ENCODE peak calls at places on chromosomes 16 and 17, in five cellular contexts. One of them, this sample, is unnamed.
A peak's percentile ranks its signal among the peaks of the same experiment; 100 is the strongest.

GRCh38 chr16:4314532-4315184 is 1.2 kb upstream of the GLIS2 start:
- DNase-seq in psoas muscle: no peak
- DNase-seq in mesenchymal stem cell: peak; percentile 75
- DNase-seq in mammary epithelial cell: peak; percentile 22
- DNase-seq in body of pancreas: no peak
- DNase-seq in this sample: no peak

GRCh38 chr16:67462279-67462655 is 18.7 kb downstream of the ATP6V0D1 start:
- DNase-seq in psoas muscle: no peak
- DNase-seq in mesenchymal stem cell: no peak
- DNase-seq in mammary epithelial cell: no peak
- DNase-seq in body of pancreas: no peak
- DNase-seq in this sample: no peak

GRCh38 chr17:48637323-48638260 is 11.4 kb upstream of the HOXB9 start:
- DNase-seq in psoas muscle: no peak
- DNase-seq in mesenchymal stem cell: peak; percentile 99
- DNase-seq in mammary epithelial cell: peak; percentile 74
- DNase-seq in body of pancreas: no peak
- DNase-seq in this sample: peak; percentile 40

GRCh38 chr16:31001507-31002251 is 8.8 kb downstream of the STX1B start:
- DNase-seq in psoas muscle: no peak
- DNase-seq in mesenchymal stem cell: no peak
- DNase-seq in mammary epithelial cell: no peak
- DNase-seq in body of pancreas: no peak
- DNase-seq in this sample: no peak

GRCh38 chr16:4962716-4963115 is 4.6 kb downstream of the SEC14L5 start:
- DNase-seq in psoas muscle: no peak
- DNase-seq in mesenchymal stem cell: no peak
- DNase-seq in mammary epithelial cell: no peak
- DNase-seq in body of pancreas: no peak
- DNase-seq in this sample: no peak

GRCh38 chr16:89565506-89566372 is 5.3 kb downstream of the RPL13 start:
- DNase-seq in psoas muscle: peak; percentile 70
- DNase-seq in mesenchymal stem cell: peak; percentile 43
- DNase-seq in mammary epithelial cell: peak; percentile 79
- DNase-seq in body of pancreas: peak; percentile 74
- DNase-seq in this sample: no peak

GRCh38 chr16:13113786-13114185 is 212.4 kb downstream of the SHISA9 start:
- DNase-seq in psoas muscle: no peak
- DNase-seq in mesenchymal stem cell: no peak
- DNase-seq in mammary epithelial cell: no peak
- DNase-seq in body of pancreas: no peak
- DNase-seq in this sample: no peak

GRCh38 chr16:10646228-10646580 is 48.5 kb downstream of the TEKT5 start:
- DNase-seq in psoas muscle: no peak
- DNase-seq in mesenchymal stem cell: no peak
- DNase-seq in mammary epithelial cell: no peak
- DNase-seq in body of pancreas: no peak
- DNase-seq in this sample: no peak

GRCh38 chr17:50871369-50871768 is 5.2 kb upstream of the TOB1 start:
- DNase-seq in psoas muscle: no peak
- DNase-seq in mesenchymal stem cell: no peak
- DNase-seq in mammary epithelial cell: no peak
- DNase-seq in body of pancreas: no peak
- DNase-seq in this sample: no peak

GRCh38 chr16:65117701-65118448 is 4.0 kb downstream of the CDH11 start:
- DNase-seq in psoas muscle: peak; percentile 53
- DNase-seq in mesenchymal stem cell: peak; percentile 89
- DNase-seq in mammary epithelial cell: peak; percentile 46
- DNase-seq in body of pancreas: peak; percentile 60
- DNase-seq in this sample: peak; percentile 73

GRCh38 chr17:77332034-77332971 is 191.5 kb downstream of the SEC14L1 start:
- DNase-seq in psoas muscle: no peak
- DNase-seq in mesenchymal stem cell: peak; percentile 14
- DNase-seq in mammary epithelial cell: no peak
- DNase-seq in body of pancreas: peak; percentile 9
- DNase-seq in this sample: no peak

GRCh38 chr17:1111599-1112443 is 68.0 kb downstream of the ABR start:
- DNase-seq in psoas muscle: no peak
- DNase-seq in mesenchymal stem cell: no peak
- DNase-seq in mammary epithelial cell: no peak
- DNase-seq in body of pancreas: no peak
- DNase-seq in this sample: no peak

GRCh38 chr17:65688307-65688706 is 126.9 kb upstream of the AXIN2 start:
- DNase-seq in psoas muscle: no peak
- DNase-seq in mesenchymal stem cell: no peak
- DNase-seq in mammary epithelial cell: no peak
- DNase-seq in body of pancreas: no peak
- DNase-seq in this sample: no peak

GRCh38 chr17:17224137-17224536 is 12.8 kb downstream of the FLCN start:
- DNase-seq in psoas muscle: no peak
- DNase-seq in mesenchymal stem cell: no peak
- DNase-seq in mammary epithelial cell: no peak
- DNase-seq in body of pancreas: no peak
- DNase-seq in this sample: no peak

GRCh38 chr16:86681440-86681838 is 103.1 kb downstream of the FOXL1 start:
- DNase-seq in psoas muscle: peak; percentile 46
- DNase-seq in mesenchymal stem cell: no peak
- DNase-seq in mammary epithelial cell: no peak
- DNase-seq in body of pancreas: no peak
- DNase-seq in this sample: no peak

GRCh38 chr16:88770459-88771293 is 14.3 kb downstream of the PIEZO1 start:
- DNase-seq in psoas muscle: peak; percentile 68
- DNase-seq in mesenchymal stem cell: peak; percentile 97
- DNase-seq in mammary epithelial cell: peak; percentile 79
- DNase-seq in body of pancreas: peak; percentile 66
- DNase-seq in this sample: peak; percentile 75

GRCh38 chr17:4073983-4074830 is 68.6 kb downstream of the ZZEF1 start:
- DNase-seq in psoas muscle: peak; percentile 35
- DNase-seq in mesenchymal stem cell: peak; percentile 8
- DNase-seq in mammary epithelial cell: no peak
- DNase-seq in body of pancreas: no peak
- DNase-seq in this sample: no peak

GRCh38 chr17:1865252-1866037 is 35.6 kb downstream of the RPA1 start:
- DNase-seq in psoas muscle: no peak
- DNase-seq in mesenchymal stem cell: peak; percentile 51
- DNase-seq in mammary epithelial cell: peak; percentile 35
- DNase-seq in body of pancreas: peak; percentile 56
- DNase-seq in this sample: peak; percentile 14

GRCh38 chr16:15650698-15651161 is 685 bp downstream of the NDE1 start:
- DNase-seq in psoas muscle: no peak
- DNase-seq in mesenchymal stem cell: peak; percentile 42
- DNase-seq in mammary epithelial cell: peak; percentile 30
- DNase-seq in body of pancreas: peak; percentile 22
- DNase-seq in this sample: no peak

GRCh38 chr16:55323637-55324490 is at the start of gene IRX6:
- DNase-seq in psoas muscle: peak; percentile 78
- DNase-seq in mesenchymal stem cell: no peak
- DNase-seq in mammary epithelial cell: peak; percentile 37
- DNase-seq in body of pancreas: no peak
- DNase-seq in this sample: no peak

GRCh38 chr17:19386974-19387920 is at the start of gene MFAP4:
- DNase-seq in psoas muscle: peak; percentile 75
- DNase-seq in mesenchymal stem cell: peak; percentile 81
- DNase-seq in mammary epithelial cell: no peak
- DNase-seq in body of pancreas: no peak
- DNase-seq in this sample: no peak

GRCh38 chr16:80460988-80461387 is 79.8 kb upstream of the DYNLRB2 start:
- DNase-seq in psoas muscle: no peak
- DNase-seq in mesenchymal stem cell: no peak
- DNase-seq in mammary epithelial cell: no peak
- DNase-seq in body of pancreas: no peak
- DNase-seq in this sample: no peak

GRCh38 chr16:28596840-28597691 is at the start of gene SULT1A2:
- DNase-seq in psoas muscle: no peak
- DNase-seq in mesenchymal stem cell: no peak
- DNase-seq in mammary epithelial cell: peak; percentile 66
- DNase-seq in body of pancreas: peak; percentile 74
- DNase-seq in this sample: no peak

GRCh38 chr16:27222499-27223225 is 19.3 kb downstream of the KDM8 start:
- DNase-seq in psoas muscle: peak; percentile 60
- DNase-seq in mesenchymal stem cell: peak; percentile 72
- DNase-seq in mammary epithelial cell: no peak
- DNase-seq in body of pancreas: no peak
- DNase-seq in this sample: no peak

GRCh38 chr17:36705651-36706436 is 104.5 kb downstream of the MRM1 start:
- DNase-seq in psoas muscle: peak; percentile 30
- DNase-seq in mesenchymal stem cell: peak; percentile 18
- DNase-seq in mammary epithelial cell: peak; percentile 14
- DNase-seq in body of pancreas: peak; percentile 36
- DNase-seq in this sample: peak; percentile 26

GRCh38 chr17:60049936-60050335 is 28.8 kb downstream of the HEATR6 start:
- DNase-seq in psoas muscle: no peak
- DNase-seq in mesenchymal stem cell: peak; percentile 9
- DNase-seq in mammary epithelial cell: no peak
- DNase-seq in body of pancreas: no peak
- DNase-seq in this sample: no peak

GRCh38 chr17:76506408-76507328 is 5.4 kb upstream of the RHBDF2 start:
- DNase-seq in psoas muscle: peak; percentile 85
- DNase-seq in mesenchymal stem cell: peak; percentile 61
- DNase-seq in mammary epithelial cell: peak; percentile 54
- DNase-seq in body of pancreas: peak; percentile 88
- DNase-seq in this sample: no peak

GRCh38 chr17:65797101-65797500 is 235.7 kb upstream of the AXIN2 start:
- DNase-seq in psoas muscle: no peak
- DNase-seq in mesenchymal stem cell: no peak
- DNase-seq in mammary epithelial cell: no peak
- DNase-seq in body of pancreas: no peak
- DNase-seq in this sample: no peak

GRCh38 chr16:50338371-50339231 is 30.2 kb downstream of the BRD7 start:
- DNase-seq in psoas muscle: no peak
- DNase-seq in mesenchymal stem cell: no peak
- DNase-seq in mammary epithelial cell: no peak
- DNase-seq in body of pancreas: no peak
- DNase-seq in this sample: no peak

GRCh38 chr16:50336884-50337283 is 31.9 kb downstream of the BRD7 start:
- DNase-seq in psoas muscle: no peak
- DNase-seq in mesenchymal stem cell: no peak
- DNase-seq in mammary epithelial cell: no peak
- DNase-seq in body of pancreas: no peak
- DNase-seq in this sample: no peak

GRCh38 chr16:50334106-50334975 is 34.4 kb downstream of the BRD7 start:
- DNase-seq in psoas muscle: no peak
- DNase-seq in mesenchymal stem cell: no peak
- DNase-seq in mammary epithelial cell: no peak
- DNase-seq in body of pancreas: no peak
- DNase-seq in this sample: no peak

GRCh38 chr16:50332599-50332998 is 36.2 kb downstream of the BRD7 start:
- DNase-seq in psoas muscle: no peak
- DNase-seq in mesenchymal stem cell: no peak
- DNase-seq in mammary epithelial cell: no peak
- DNase-seq in body of pancreas: no peak
- DNase-seq in this sample: no peak

GRCh38 chr16:50335198-50335958 is 33.4 kb downstream of the BRD7 start:
- DNase-seq in psoas muscle: no peak
- DNase-seq in mesenchymal stem cell: peak; percentile 52
- DNase-seq in mammary epithelial cell: no peak
- DNase-seq in body of pancreas: no peak
- DNase-seq in this sample: no peak
- H3K4me1 ChIP-seq in psoas muscle: peaks cover 17% of the 10 kb centered on the region
- H3K4me1 ChIP-seq in mesenchymal stem cell: peaks cover 2% of the 10 kb centered on the region
- H3K4me1 ChIP-seq in mammary epithelial cell: no peaks in the 10 kb centered on the region
- H3K4me1 ChIP-seq in body of pancreas: no peaks in the 10 kb centered on the region
- H3K4me1 ChIP-seq in this sample: no peaks in the 10 kb centered on the region

DNA sequence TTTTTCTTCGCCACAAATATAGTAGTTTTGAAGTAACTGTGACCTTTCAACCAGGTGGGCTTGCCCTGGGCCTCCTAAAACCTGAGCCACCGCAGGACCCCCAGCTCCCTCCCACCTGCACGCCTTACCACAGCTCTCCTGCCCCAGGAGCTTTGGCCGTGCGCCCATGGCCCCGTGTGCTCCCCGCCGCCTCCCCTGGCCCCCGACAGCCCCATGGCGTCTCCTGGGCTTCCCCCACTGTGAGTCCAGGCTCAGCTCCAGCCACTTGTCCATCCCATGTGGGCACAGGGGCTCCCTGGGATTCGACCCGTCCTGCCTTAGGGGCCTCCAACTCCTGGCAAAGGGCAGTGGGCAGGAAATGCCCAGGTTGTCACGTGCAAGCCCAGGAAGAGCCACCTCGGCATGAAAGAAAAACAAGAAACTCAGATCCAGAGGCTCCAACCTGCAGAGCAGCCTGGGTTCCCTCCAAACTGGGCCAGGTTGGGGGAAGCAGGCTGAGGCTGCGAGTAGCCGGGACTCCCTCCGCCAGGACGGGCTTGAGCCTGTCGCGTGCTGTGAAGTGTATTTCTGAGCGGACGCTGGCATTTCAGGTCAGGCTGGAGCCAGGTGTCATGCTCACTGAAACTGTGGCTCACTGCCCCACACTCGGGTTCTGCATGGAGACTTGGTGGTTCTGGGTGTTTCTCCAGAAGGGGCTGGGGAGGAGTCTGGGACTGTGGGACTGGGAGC is 5.8 kb downstream of the LGALS3BP start:
- DNase-seq in psoas muscle: no peak
- DNase-seq in mesenchymal stem cell: no peak
- DNase-seq in mammary epithelial cell: no peak
- DNase-seq in body of pancreas: no peak
- DNase-seq in this sample: no peak
- H3K4me1 ChIP-seq in psoas muscle: peaks cover 28% of the 10 kb centered on the region
- H3K4me1 ChIP-seq in mesenchymal stem cell: peaks cover 61% of the 10 kb centered on the region
- H3K4me1 ChIP-seq in mammary epithelial cell: peaks cover 58% of the 10 kb centered on the region
- H3K4me1 ChIP-seq in body of pancreas: peaks cover 46% of the 10 kb centered on the region
- H3K4me1 ChIP-seq in this sample: peaks cover 3% of the 10 kb centered on the region

GRCh38 chr16:81523387-81524115 is 78.9 kb downstream of the CMIP start:
- DNase-seq in psoas muscle: peak; percentile 71
- DNase-seq in mesenchymal stem cell: no peak
- DNase-seq in mammary epithelial cell: peak; percentile 95
- DNase-seq in body of pancreas: peak; percentile 37
- DNase-seq in this sample: peak; percentile 95
- H3K4me1 ChIP-seq in psoas muscle: no peaks in the 10 kb centered on the region
- H3K4me1 ChIP-seq in mesenchymal stem cell: peaks cover 10% of the 10 kb centered on the region
- H3K4me1 ChIP-seq in mammary epithelial cell: peaks cover 58% of the 10 kb centered on the region
- H3K4me1 ChIP-seq in body of pancreas: peaks cover 9% of the 10 kb centered on the region
- H3K4me1 ChIP-seq in this sample: peaks cover 47% of the 10 kb centered on the region

DNA sequence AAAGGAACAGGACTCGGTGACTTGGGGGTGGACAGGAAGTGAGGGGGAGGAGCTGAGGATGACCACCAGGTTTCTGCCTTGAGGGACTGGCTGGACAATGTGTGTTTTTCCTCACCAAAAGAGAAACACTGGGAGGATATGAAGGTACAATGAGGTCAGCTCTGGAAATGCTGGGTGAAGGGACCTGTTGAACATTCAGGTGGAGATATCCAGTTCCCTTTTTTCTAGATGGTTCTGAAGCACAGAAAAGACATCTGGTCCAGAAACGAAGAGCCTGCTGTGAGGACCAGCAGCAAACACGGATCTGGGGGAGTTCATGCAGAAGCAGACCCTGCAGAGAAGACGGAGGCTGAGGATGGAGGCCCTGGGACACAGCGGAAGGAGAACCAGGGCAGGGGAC is 17.5 kb downstream of the ARHGAP17 start:
- DNase-seq in psoas muscle: no peak
- DNase-seq in mesenchymal stem cell: no peak
- DNase-seq in mammary epithelial cell: no peak
- DNase-seq in body of pancreas: no peak
- DNase-seq in this sample: no peak
- H3K4me1 ChIP-seq in psoas muscle: peaks cover 76% of the 10 kb centered on the region
- H3K4me1 ChIP-seq in mesenchymal stem cell: peaks cover 17% of the 10 kb centered on the region
- H3K4me1 ChIP-seq in mammary epithelial cell: peaks cover 34% of the 10 kb centered on the region
- H3K4me1 ChIP-seq in body of pancreas: peaks cover 31% of the 10 kb centered on the region
- H3K4me1 ChIP-seq in this sample: peaks cover 27% of the 10 kb centered on the region